ENCODE peak calls at places on chromosomes 3 and 15, in six cellular contexts. R is Panc1; J is left lobe of liver; A is EL; X is stomach; Q is activated CD8-positive, alpha-beta memory T cell treated with anti-CD3 and anti-CD28 coated beads for 24 hours. P is an unnamed sample.

GRCh38 chr3:42728056-42728455 is 25.5 kb upstream of the HHATL start:
- DNase-seq in R (no peak), J (peak), A (no peak), X (no peak), Q (no peak), P (no peak)

GRCh38 chr3:158152186-158152585 is 42.3 kb downstream of the RSRC1 start:
- DNase-seq in R (peak), J (no peak), A (peak), X (no peak), Q (no peak), P (peak)

GRCh38 chr3:86702381-86702958 is 288.5 kb downstream of the VGLL3 start:
- DNase-seq in R (no peak), J (no peak), A (peak), X (no peak), Q (no peak), P (peak)

GRCh38 chr3:72446406-72447058 is 401.7 kb downstream of the SHQ1 start:
- DNase-seq in R (no peak), J (peak), A (peak), X (peak), Q (peak), P (peak)

GRCh38 chr15:78209646-78210348 is 24.6 kb downstream of the ACSBG1 start:
- DNase-seq in R (no peak), J (peak), A (no peak), X (peak), Q (no peak), P (peak)

GRCh38 chr3:55724851-55725250 is 237.7 kb upstream of the WNT5A start:
- DNase-seq in R (no peak), J (no peak), A (no peak), X (no peak), Q (no peak), P (no peak)

GRCh38 chr3:13353936-13354542 is 66.1 kb downstream of the NUP210 start:
- DNase-seq in R (no peak), J (no peak), A (peak), X (no peak), Q (no peak), P (peak)

GRCh38 chr3:159191454-159191853 is 389.6 kb downstream of the MFSD1 start:
- DNase-seq in R (no peak), J (no peak), A (peak), X (no peak), Q (no peak), P (peak)

GRCh38 chr3:42526616-42527367 is 24.3 kb downstream of the VIPR1 start:
- DNase-seq in R (no peak), J (no peak), A (no peak), X (no peak), Q (peak), P (no peak)

GRCh38 chr3:173553635-173554280 is 156.2 kb downstream of the NLGN1 start:
- DNase-seq in R (peak), J (no peak), A (peak), X (no peak), Q (no peak), P (peak)

GRCh38 chr3:118984699-118985098 is 49.9 kb downstream of the IGSF11 start:
- DNase-seq in R (no peak), J (no peak), A (no peak), X (no peak), Q (no peak), P (peak)

GRCh38 chr15:71775857-71776256 is 34.5 kb upstream of the NR2E3 start:
- DNase-seq in R (no peak), J (no peak), A (peak), X (no peak), Q (no peak), P (no peak)

GRCh38 chr3:71101014-71101413 is 482.5 kb downstream of the FOXP1 start:
- DNase-seq in R (no peak), J (no peak), A (peak), X (no peak), Q (no peak), P (peak)

GRCh38 chr3:186115229-186115996 is 6.5 kb upstream of the ETV5 start:
- DNase-seq in R (no peak), J (no peak), A (no peak), X (no peak), Q (no peak), P (no peak)

GRCh38 chr3:108127301-108127988 is 36.6 kb upstream of the CD47 start:
- DNase-seq in R (no peak), J (no peak), A (no peak), X (no peak), Q (peak), P (no peak)

GRCh38 chr3:20225769-20226168 is 39.8 kb upstream of the SGO1 start:
- DNase-seq in R (peak), J (no peak), A (peak), X (no peak), Q (no peak), P (peak)